ENCODE peak calls at places on chromosomes 6 and 20, in six cellular contexts. D is endothelial cell of umbilical vein; T is sciatic nerve; V is activated CD8-positive, alpha-beta memory T cell treated with anti-CD3 and anti-CD28 coated beads for 48 hours; B is NCI-H524; O is NCI-H1436. U is an unnamed sample.

GRCh38 chr6:34912715-34913464 is 23.8 kb downstream of the ANKS1A start:
- DNase-seq in T (no peak), O (no peak), B (no peak), V (no peak), D (peak), U (no peak)

GRCh38 chr6:131258816-131259476 is 123.7 kb downstream of the AKAP7 start:
- DNase-seq in B (no peak), T (no peak), V (no peak), D (no peak), O (no peak), U (peak)

GRCh38 chr6:10543488-10543887 is 22.3 kb downstream of the GCNT2 start:
- DNase-seq in B (no peak), V (no peak), O (no peak), T (no peak), D (no peak), U (no peak)

GRCh38 chr6:41734666-41735426 is 562 bp downstream of the TFEB start:
- DNase-seq in O (peak), D (peak), B (peak), V (peak), T (peak), U (peak)

GRCh38 chr6:121309768-121310473 is 24.4 kb downstream of the TBC1D32 start:
- DNase-seq in O (no peak), D (no peak), T (no peak), V (no peak), B (no peak), U (no peak)

GRCh38 chr6:166307082-166307980 is 861 bp downstream of the PRR18 start:
- DNase-seq in B (peak), T (no peak), O (no peak), V (no peak), D (no peak), U (peak)

GRCh38 chr6:102686461-102686860 is 1293.0 kb downstream of the GRIK2 start:
- DNase-seq in B (peak), O (no peak), V (no peak), D (no peak), T (no peak), U (peak)

GRCh38 chr6:98835149-98836024 is 1.0 kb downstream of the POU3F2 start:
- DNase-seq in D (no peak), B (peak), V (no peak), O (no peak), T (no peak), U (peak)

GRCh38 chr6:87330961-87331360 is 1.9 kb upstream of the GJB7 start:
- DNase-seq in V (no peak), B (no peak), D (no peak), O (no peak), T (no peak), U (no peak)

GRCh38 chr6:41892921-41893564 is 2.1 kb downstream of the USP49 start:
- DNase-seq in O (no peak), D (no peak), V (no peak), B (no peak), T (no peak), U (peak)

GRCh38 chr6:40725390-40725789 is 138.2 kb upstream of the LRFN2 start:
- DNase-seq in T (no peak), D (no peak), O (no peak), B (no peak), V (no peak), U (no peak)

GRCh38 chr20:24350923-24351368 is 118.5 kb upstream of the SYNDIG1 start:
- DNase-seq in T (no peak), B (no peak), V (no peak), O (no peak), D (no peak), U (no peak)

GRCh38 chr20:32610897-32611218 is 25.7 kb upstream of the NOL4L start:
- DNase-seq in O (no peak), T (no peak), D (no peak), V (no peak), B (no peak), U (no peak)

GRCh38 chr20:3011752-3012151 is 31.7 kb upstream of the GNRH2 start:
- DNase-seq in V (no peak), T (no peak), O (no peak), D (no peak), B (no peak), U (no peak)

GRCh38 chr20:20731000-20731944 is 18.8 kb upstream of the RALGAPA2 start:
- DNase-seq in V (no peak), O (no peak), B (no peak), D (peak), T (no peak), U (no peak)

GRCh38 chr20:3248167-3248992 is 9.4 kb upstream of the SLC4A11 start:
- DNase-seq in O (no peak), V (no peak), B (peak), D (peak), T (no peak), U (peak)

GRCh38 chr20:63687419-63688233 is 8.8 kb upstream of the TNFRSF6B start:
- DNase-seq in D (no peak), B (no peak), V (no peak), O (no peak), T (no peak), U (no peak)

GRCh38 chr6:34521463-34522288 is 34.5 kb downstream of the SPDEF start:
- DNase-seq in D (no peak), B (no peak), O (no peak), T (no peak), V (no peak), U (no peak)

GRCh38 chr6:135383297-135383696 is 114.2 kb downstream of the AHI1 start:
- DNase-seq in D (no peak), B (no peak), O (no peak), V (no peak), T (no peak), U (no peak)

GRCh38 chr6:5457983-5458683 is 196.8 kb downstream of the FARS2 start:
- DNase-seq in D (no peak), V (no peak), T (no peak), B (no peak), O (no peak), U (no peak)

GRCh38 chr6:34508425-34508824 is 42.5 kb downstream of the PACSIN1 start:
- DNase-seq in D (no peak), T (no peak), O (no peak), B (no peak), V (no peak), U (no peak)

GRCh38 chr6:121691126-121691540 is 255.7 kb downstream of the GJA1 start:
- DNase-seq in T (no peak), D (no peak), B (no peak), O (no peak), V (no peak), U (no peak)

GRCh38 chr20:20683922-20684321 is 28.5 kb downstream of the RALGAPA2 start:
- DNase-seq in D (no peak), T (no peak), B (peak), O (no peak), V (no peak), U (no peak)

GRCh38 chr6:141421378-141421777 is 711.3 kb upstream of the GJE1 start:
- DNase-seq in D (peak), T (no peak), O (no peak), B (no peak), V (no peak), U (no peak)

GRCh38 chr6:72894091-72894490 is 272.2 kb downstream of the KCNQ5 start:
- DNase-seq in T (no peak), B (no peak), D (no peak), V (no peak), O (no peak), U (no peak)

GRCh38 chr20:8414611-8415274 is 282.7 kb downstream of the PLCB1 start:
- DNase-seq in O (peak), B (no peak), T (no peak), V (no peak), D (no peak), U (no peak)

GRCh38 chr20:33437141-33437911 is 6.2 kb downstream of the SNTA1 start:
- DNase-seq in D (no peak), O (no peak), V (no peak), T (peak), B (no peak), U (no peak)

GRCh38 chr6:16752206-16752867 is 8.9 kb downstream of the ATXN1 start:
- DNase-seq in O (no peak), B (no peak), T (no peak), V (no peak), D (peak), U (no peak)

GRCh38 chr6:148888853-148889252 is 142.0 kb downstream of the UST start:
- DNase-seq in T (no peak), D (no peak), O (no peak), B (no peak), V (no peak), U (no peak)

GRCh38 chr6:122495612-122496011 is 24.0 kb upstream of the SERINC1 start:
- DNase-seq in D (no peak), B (no peak), T (no peak), V (no peak), O (no peak), U (no peak)

GRCh38 chr20:60903325-60903958 is 348.6 kb upstream of the CDH4 start:
- DNase-seq in B (no peak), V (no peak), T (no peak), O (no peak), D (no peak), U (no peak)

U was measured in NCI-H82.